ENCODE peak calls at places on chromosomes 11 and 22, in eight cellular contexts. A is HTR-8/SVneo; I is fibroblast of the aortic adventitia; Z is NCI-H345; V is stimulated activated CD4-positive, alpha-beta T cell treated with anti-CD3 and anti-CD28 coated beads, Interleukin-2, amount 100 ng/mL, for 48 hours; U is thoracic aorta; K is natural killer cell treated with Interleukin-12 subunit alpha and Interleukin-12 subunit beta and Interleukin-15 and Interleukin-18, amount 100 ng/mL, for 72 hours; E is G401. N is an unnamed sample.

GRCh38 chr11:14904745-14905103 is 12.7 kb upstream of the CYP2R1 start:
- DNase-seq in A (no peak), I (peak), Z (no peak), V (peak), U (no peak), K (peak), E (peak), N (peak)

GRCh38 chr11:1567052-1567720 is 4.9 kb downstream of the DUSP8 start:
- DNase-seq in A (no peak), I (no peak), Z (no peak), V (no peak), U (no peak), K (peak), E (no peak), N (no peak)

GRCh38 chr11:8231979-8232378 is 31.7 kb downstream of the LMO1 start:
- DNase-seq in A (no peak), I (no peak), Z (no peak), V (no peak), U (no peak), K (no peak), E (no peak), N (no peak)

GRCh38 chr11:3123761-3124733 is 41.1 kb downstream of the OSBPL5 start:
- DNase-seq in A (peak), I (peak), Z (no peak), V (no peak), U (peak), K (peak), E (no peak), N (peak)

GRCh38 chr11:8985462-8985861 is 18.3 kb downstream of the NRIP3 start:
- DNase-seq in A (no peak), I (no peak), Z (no peak), V (no peak), U (no peak), K (no peak), E (no peak), N (no peak)

GRCh38 chr22:46023558-46023981 is 46.6 kb upstream of the WNT7B start:
- DNase-seq in A (no peak), I (no peak), Z (no peak), V (no peak), U (no peak), K (peak), E (no peak), N (no peak)

GRCh38 chr11:112558691-112559090 is 298.0 kb upstream of the PLET1 start:
- DNase-seq in A (no peak), I (peak), Z (no peak), V (no peak), U (no peak), K (no peak), E (no peak), N (no peak)

GRCh38 chr22:24200616-24201212 is 19.4 kb downstream of the SUSD2 start:
- DNase-seq in A (peak), I (peak), Z (no peak), V (no peak), U (no peak), K (no peak), E (no peak), N (no peak)

GRCh38 chr11:100895449-100895848 is 208.4 kb downstream of the ARHGAP42 start:
- DNase-seq in A (no peak), I (no peak), Z (no peak), V (no peak), U (no peak), K (no peak), E (no peak), N (no peak)

GRCh38 chr11:62012451-62013265 is 45.2 kb upstream of the FTH1 start:
- DNase-seq in A (peak), I (peak), Z (no peak), V (no peak), U (no peak), K (no peak), E (no peak), N (no peak)

GRCh38 chr11:119374632-119375394 is 6.7 kb downstream of the USP2 start:
- DNase-seq in A (no peak), I (no peak), Z (no peak), V (no peak), U (no peak), K (no peak), E (no peak), N (peak)

GRCh38 chr22:38842512-38843200 is 1.2 kb downstream of the NPTXR start:
- DNase-seq in A (no peak), I (no peak), Z (no peak), V (no peak), U (no peak), K (no peak), E (no peak), N (no peak)

GRCh38 chr11:19365743-19366410 is 125.1 kb upstream of the E2F8 start:
- DNase-seq in A (no peak), I (peak), Z (no peak), V (no peak), U (no peak), K (no peak), E (no peak), N (no peak)

GRCh38 chr22:23237841-23238240 is 57.5 kb downstream of the BCR start:
- DNase-seq in A (no peak), I (no peak), Z (no peak), V (no peak), U (no peak), K (no peak), E (no peak), N (no peak)

GRCh38 chr22:41001722-41002122 is 50.5 kb downstream of the RBX1 start:
- DNase-seq in A (peak), I (peak), Z (no peak), V (no peak), U (no peak), K (no peak), E (no peak), N (no peak)

GRCh38 chr22:21095773-21096107 is 50.0 kb downstream of the LRRC74B start:
- DNase-seq in A (no peak), I (no peak), Z (no peak), V (no peak), U (no peak), K (no peak), E (no peak), N (no peak)

GRCh38 chr11:48018561-48019229 is 38.3 kb downstream of the PTPRJ start:
- DNase-seq in A (no peak), I (no peak), Z (no peak), V (no peak), U (no peak), K (no peak), E (no peak), N (no peak)

GRCh38 chr11:59197990-59198389 is 14.7 kb downstream of the MPEG1 start:
- DNase-seq in A (no peak), I (peak), Z (peak), V (no peak), U (peak), K (no peak), E (peak), N (no peak)

GRCh38 chr11:62707277-62707771 is at the start of the genes BSCL2 and GNG3:
- DNase-seq in A (no peak), I (no peak), Z (no peak), V (no peak), U (no peak), K (no peak), E (peak), N (no peak)

N was measured in lower leg skin.